ENCODE peak calls at places on chromosomes 2 and 18, in seven cellular contexts. O, X, R, N, G, Y and S are unnamed samples.

GRCh38 chr2:118474151-118474561 is 373.3 kb downstream of the EN1 start:
- DNase-seq in O (no peak), X (no peak), R (no peak), N (no peak), G (no peak), Y (no peak), S (no peak)

GRCh38 chr2:127498386-127498785 is 27.9 kb downstream of the IWS1 start:
- DNase-seq in O (no peak), X (no peak), R (no peak), N (no peak), G (no peak), Y (no peak), S (no peak)

GRCh38 chr2:187586091-187586632 is 31.9 kb upstream of the TFPI start:
- DNase-seq in O (no peak), X (no peak), R (no peak), N (no peak), G (no peak), Y (no peak), S (peak; percentile 37)

GRCh38 chr2:198440833-198441232 is 636.4 kb downstream of the PLCL1 start:
- DNase-seq in O (no peak), X (no peak), R (no peak), N (no peak), G (no peak), Y (peak; percentile 40), S (no peak)

GRCh38 chr2:221535824-221536223 is 36.3 kb downstream of the EPHA4 start:
- DNase-seq in O (no peak), X (no peak), R (no peak), N (no peak), G (no peak), Y (no peak), S (no peak)

GRCh38 chr18:77262655-77263470 is 13.2 kb downstream of the GALR1 start:
- DNase-seq in O (no peak), X (no peak), R (no peak), N (no peak), G (no peak), Y (no peak), S (no peak)

GRCh38 chr2:75035444-75036353 is 77.3 kb downstream of the POLE4 start:
- DNase-seq in O (no peak), X (no peak), R (no peak), N (no peak), G (no peak), Y (no peak), S (no peak)

GRCh38 chr2:241924069-241924908 is 54.8 kb downstream of the RTP5 start:
- DNase-seq in O (no peak), X (no peak), R (no peak), N (no peak), G (no peak), Y (no peak), S (no peak)

GRCh38 chr2:36670881-36671595 is 25.5 kb upstream of the VIT start:
- DNase-seq in O (no peak), X (no peak), R (no peak), N (no peak), G (no peak), Y (no peak), S (no peak)

GRCh38 chr18:54608008-54608642 is 17.1 kb downstream of the DYNAP start:
- DNase-seq in O (no peak), X (no peak), R (no peak), N (no peak), G (no peak), Y (peak; percentile 21), S (no peak)

GRCh38 chr18:30957086-30957485 is 85.5 kb downstream of the DSC3 start:
- DNase-seq in O (no peak), X (no peak), R (no peak), N (no peak), G (no peak), Y (no peak), S (no peak)

GRCh38 chr2:21754164-21754788 is 630.5 kb downstream of the TDRD15 start:
- DNase-seq in O (no peak), X (no peak), R (peak; percentile 15), N (no peak), G (no peak), Y (no peak), S (peak; percentile 7)

GRCh38 chr2:97991081-97991856 is 4.5 kb downstream of the TMEM131 start:
- DNase-seq in O (no peak), X (no peak), R (no peak), N (no peak), G (no peak), Y (no peak), S (no peak)

GRCh38 chr2:26363958-26364357 is 17.4 kb upstream of the ADGRF3 start:
- DNase-seq in O (no peak), X (no peak), R (no peak), N (no peak), G (no peak), Y (no peak), S (no peak)